ENCODE peak calls at places on chromosomes 13 and 19, in four cellular contexts. One of them, this sample, is unnamed.

GRCh38 chr19:30076751-30077670 is 135.0 kb downstream of the URI1 start:
- DNase-seq in RWPE1: no peak
- DNase-seq in bronchial epithelial cell: no peak
- DNase-seq in glutamatergic neuron: peak; percentile 9
- DNase-seq in this sample: no peak

GRCh38 chr13:107284168-107284567 is 716.2 kb upstream of the ARGLU1 start:
- DNase-seq in glutamatergic neuron: no peak
- DNase-seq in bronchial epithelial cell: peak; percentile 68
- DNase-seq in RWPE1: no peak
- DNase-seq in this sample: no peak

GRCh38 chr13:44004881-44005280 is 125.2 kb downstream of the LACC1 start:
- DNase-seq in bronchial epithelial cell: peak; percentile 80
- DNase-seq in RWPE1: peak; percentile 57
- DNase-seq in glutamatergic neuron: no peak
- DNase-seq in this sample: no peak

GRCh38 chr13:39945226-39945625 is 289.8 kb downstream of the COG6 start:
- DNase-seq in glutamatergic neuron: no peak
- DNase-seq in bronchial epithelial cell: peak; percentile 3
- DNase-seq in RWPE1: no peak
- DNase-seq in this sample: no peak

GRCh38 chr13:99605417-99606321 is 104.4 kb downstream of the TM9SF2 start:
- DNase-seq in bronchial epithelial cell: peak; percentile 49
- DNase-seq in RWPE1: peak; percentile 30
- DNase-seq in glutamatergic neuron: peak; percentile 44
- DNase-seq in this sample: peak; percentile 19

GRCh38 chr13:67143544-67144115 is 86.5 kb downstream of the PCDH9 start:
- DNase-seq in RWPE1: no peak
- DNase-seq in glutamatergic neuron: no peak
- DNase-seq in bronchial epithelial cell: no peak
- DNase-seq in this sample: no peak

GRCh38 chr19:47781590-47782318 is 3.3 kb downstream of the SELENOW start:
- DNase-seq in bronchial epithelial cell: peak; percentile 25
- DNase-seq in glutamatergic neuron: no peak
- DNase-seq in RWPE1: no peak
- DNase-seq in this sample: no peak

GRCh38 chr19:28329429-28329828 is 883.5 kb downstream of the UQCRFS1 start:
- DNase-seq in RWPE1: no peak
- DNase-seq in bronchial epithelial cell: no peak
- DNase-seq in glutamatergic neuron: no peak
- DNase-seq in this sample: no peak

GRCh38 chr13:46181799-46182490 is at the start of gene LCP1:
- DNase-seq in glutamatergic neuron: no peak
- DNase-seq in bronchial epithelial cell: no peak
- DNase-seq in RWPE1: no peak
- DNase-seq in this sample: no peak

GRCh38 chr19:33405491-33406461 is 32.3 kb downstream of the CEBPG start:
- DNase-seq in RWPE1: no peak
- DNase-seq in glutamatergic neuron: peak; percentile 15
- DNase-seq in bronchial epithelial cell: no peak
- DNase-seq in this sample: no peak

GRCh38 chr13:39959497-39959896 is 304.0 kb downstream of the COG6 start:
- DNase-seq in RWPE1: no peak
- DNase-seq in bronchial epithelial cell: no peak
- DNase-seq in glutamatergic neuron: no peak
- DNase-seq in this sample: no peak

GRCh38 chr13:41311607-41312500 is 787 bp downstream of the NAA16 start:
- DNase-seq in bronchial epithelial cell: peak; percentile 28
- DNase-seq in glutamatergic neuron: peak; percentile 50
- DNase-seq in RWPE1: peak; percentile 33
- DNase-seq in this sample: peak; percentile 19
- TF ChIP-seq CTCF in bronchial epithelial cell: no peak
- TF ChIP-seq CTCF in glutamatergic neuron: no peak
- TF ChIP-seq CTCF in RWPE1: no peak
- TF ChIP-seq CTCF in this sample: no peak

GRCh38 chr13:97254809-97255208 is 32.7 kb downstream of the MBNL2 start:
- DNase-seq in RWPE1: peak; percentile 85
- DNase-seq in glutamatergic neuron: no peak
- DNase-seq in bronchial epithelial cell: peak; percentile 96
- DNase-seq in this sample: no peak

GRCh38 chr13:97257228-97257755 is 35.2 kb downstream of the MBNL2 start:
- DNase-seq in glutamatergic neuron: no peak
- DNase-seq in bronchial epithelial cell: no peak
- DNase-seq in RWPE1: no peak
- DNase-seq in this sample: no peak

GRCh38 chr13:97253581-97254293 is 31.6 kb downstream of the MBNL2 start:
- DNase-seq in RWPE1: no peak
- DNase-seq in bronchial epithelial cell: no peak
- DNase-seq in glutamatergic neuron: no peak
- DNase-seq in this sample: no peak

GRCh38 chr13:97256343-97256783 is 34.2 kb downstream of the MBNL2 start:
- DNase-seq in bronchial epithelial cell: peak; percentile 95
- DNase-seq in RWPE1: peak; percentile 77
- DNase-seq in glutamatergic neuron: no peak
- DNase-seq in this sample: no peak

GRCh38 chr13:97255515-97255999 is 33.4 kb downstream of the MBNL2 start:
- DNase-seq in glutamatergic neuron: no peak
- DNase-seq in RWPE1: no peak
- DNase-seq in bronchial epithelial cell: no peak
- DNase-seq in this sample: no peak
- TF ChIP-seq CTCF in glutamatergic neuron: no peak
- TF ChIP-seq CTCF in RWPE1: no peak
- TF ChIP-seq CTCF in bronchial epithelial cell: no peak
- TF ChIP-seq CTCF in this sample: no peak

GRCh38 chr19:3850320-3850972 is 18.4 kb downstream of the ZFR2 start:
- DNase-seq in bronchial epithelial cell: no peak
- DNase-seq in glutamatergic neuron: no peak
- DNase-seq in RWPE1: no peak
- DNase-seq in this sample: no peak

GRCh38 chr19:3855321-3855720 is 13.5 kb downstream of the ZFR2 start:
- DNase-seq in RWPE1: peak; percentile 35
- DNase-seq in bronchial epithelial cell: no peak
- DNase-seq in glutamatergic neuron: no peak
- DNase-seq in this sample: no peak

GRCh38 chr19:3851254-3852176 is 17.3 kb downstream of the ZFR2 start:
- DNase-seq in bronchial epithelial cell: no peak
- DNase-seq in RWPE1: no peak
- DNase-seq in glutamatergic neuron: no peak
- DNase-seq in this sample: no peak

GRCh38 chr19:3852177-3852511 is 16.7 kb downstream of the ZFR2 start:
- DNase-seq in RWPE1: no peak
- DNase-seq in glutamatergic neuron: no peak
- DNase-seq in bronchial epithelial cell: no peak
- DNase-seq in this sample: no peak

DNA sequence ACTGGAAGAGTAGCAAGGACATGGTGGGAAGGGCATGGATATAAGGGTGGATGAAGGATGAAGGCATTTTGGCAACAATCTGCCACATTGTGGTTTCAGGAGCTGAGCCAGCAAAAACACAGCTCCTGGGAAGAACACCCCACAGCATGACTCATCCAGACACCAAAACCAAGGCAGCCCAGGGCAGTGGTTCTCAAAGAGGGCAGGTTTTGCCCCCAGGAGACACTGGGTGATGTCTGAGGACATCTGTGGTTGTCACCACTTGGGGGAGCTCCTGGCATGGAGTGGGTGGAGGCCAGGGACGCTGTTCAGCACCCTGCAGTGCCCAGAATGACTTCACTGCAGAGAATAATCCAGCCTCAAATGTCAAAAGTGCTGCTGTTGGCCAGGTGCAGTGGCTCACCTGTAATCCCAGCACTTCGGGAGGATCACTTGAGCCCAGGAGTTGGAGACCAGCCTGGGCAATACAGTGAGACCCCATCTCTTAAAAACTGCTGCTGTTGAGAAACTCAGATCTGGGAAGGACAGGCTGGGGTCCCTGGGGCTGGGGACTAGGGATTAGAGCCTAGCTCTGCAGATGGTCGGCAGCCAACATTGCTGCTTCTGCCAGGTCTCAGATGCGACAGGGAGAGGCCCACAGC is 16.1 kb downstream of the ZFR2 start:
- DNase-seq in glutamatergic neuron: no peak
- DNase-seq in bronchial epithelial cell: peak; percentile 59
- DNase-seq in RWPE1: peak; percentile 92
- DNase-seq in this sample: no peak
- TF ChIP-seq CTCF in glutamatergic neuron: no peak
- TF ChIP-seq CTCF in bronchial epithelial cell: peak; percentile 32
- TF ChIP-seq CTCF in RWPE1: peak; percentile 32
- TF ChIP-seq CTCF in this sample: no peak

GRCh38 chr13:83943530-83944279 is 61.4 kb upstream of the SLITRK1 start:
- DNase-seq in bronchial epithelial cell: no peak
- DNase-seq in RWPE1: no peak
- DNase-seq in glutamatergic neuron: no peak
- DNase-seq in this sample: no peak
- TF ChIP-seq CTCF in bronchial epithelial cell: no peak
- TF ChIP-seq CTCF in RWPE1: no peak
- TF ChIP-seq CTCF in glutamatergic neuron: no peak
- TF ChIP-seq CTCF in this sample: no peak

GRCh38 chr19:13095393-13095784 is 7.3 kb downstream of the LYL1 start:
- DNase-seq in bronchial epithelial cell: no peak
- DNase-seq in glutamatergic neuron: peak; percentile 59
- DNase-seq in RWPE1: no peak
- DNase-seq in this sample: no peak

GRCh38 chr19:13094771-13095392 is 7.8 kb downstream of the LYL1 start:
- DNase-seq in glutamatergic neuron: peak; percentile 53
- DNase-seq in bronchial epithelial cell: no peak
- DNase-seq in RWPE1: no peak
- DNase-seq in this sample: no peak

GRCh38 chr19:13096968-13097330 is 5.7 kb downstream of the LYL1 start:
- DNase-seq in glutamatergic neuron: no peak
- DNase-seq in RWPE1: no peak
- DNase-seq in bronchial epithelial cell: no peak
- DNase-seq in this sample: no peak

GRCh38 chr19:13097331-13098258 is 5.1 kb downstream of the LYL1 start:
- DNase-seq in RWPE1: no peak
- DNase-seq in glutamatergic neuron: peak; percentile 58
- DNase-seq in bronchial epithelial cell: no peak
- DNase-seq in this sample: no peak

DNA sequence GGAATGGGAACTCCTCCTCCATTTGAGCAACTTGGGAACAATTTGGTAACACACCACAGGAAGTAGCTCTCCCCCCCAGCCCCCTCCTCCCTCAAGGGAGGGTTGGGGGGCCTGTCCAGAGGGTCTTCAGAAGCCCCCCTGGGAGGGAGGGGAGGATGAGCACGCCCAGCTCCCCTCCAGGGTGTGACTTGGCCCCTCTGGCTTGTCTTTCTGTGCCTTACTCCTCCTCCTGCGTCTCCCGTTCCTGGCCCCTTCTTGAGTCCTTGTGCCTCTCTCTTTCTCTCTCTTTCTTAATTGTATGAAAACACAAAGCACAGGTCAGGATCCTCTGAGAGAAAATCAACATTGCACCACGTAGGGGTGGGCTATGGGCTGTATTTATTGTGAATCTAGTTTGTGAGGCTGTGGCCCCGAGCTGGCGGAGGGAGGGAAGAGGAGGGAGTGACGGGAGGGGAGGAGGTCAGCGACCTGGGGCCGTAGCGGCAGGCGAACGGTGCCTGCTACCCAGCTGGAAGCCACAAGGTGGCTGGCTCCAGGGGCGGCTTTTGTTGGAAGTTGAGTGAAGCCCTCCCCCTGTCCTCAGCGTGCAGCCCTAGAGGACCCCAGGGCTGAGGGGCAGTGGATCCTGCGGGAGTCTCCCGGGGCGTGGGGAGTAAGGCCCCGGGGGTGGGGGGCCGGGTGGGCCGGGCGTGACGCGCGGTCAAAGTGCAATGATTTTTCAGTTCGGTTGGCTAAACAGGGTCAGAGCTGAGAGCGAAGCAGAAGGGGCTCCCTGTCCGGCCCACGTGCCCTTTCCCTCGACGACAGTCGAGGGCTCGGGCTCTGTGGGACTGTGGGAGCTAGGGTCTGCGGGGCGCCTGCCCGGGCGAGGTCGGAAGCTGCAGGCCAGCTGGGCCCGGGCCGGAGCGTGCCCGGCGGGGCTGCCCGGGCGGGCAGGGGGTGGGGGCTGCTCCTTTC is 6.4 kb downstream of the LYL1 start:
- DNase-seq in bronchial epithelial cell: no peak
- DNase-seq in RWPE1: no peak
- DNase-seq in glutamatergic neuron: peak; percentile 86
- DNase-seq in this sample: peak; percentile 49
- TF ChIP-seq CTCF in bronchial epithelial cell: peak; percentile 19
- TF ChIP-seq CTCF in RWPE1: no peak
- TF ChIP-seq CTCF in glutamatergic neuron: peak; percentile 61
- TF ChIP-seq CTCF in this sample: peak; percentile 54

DNA sequence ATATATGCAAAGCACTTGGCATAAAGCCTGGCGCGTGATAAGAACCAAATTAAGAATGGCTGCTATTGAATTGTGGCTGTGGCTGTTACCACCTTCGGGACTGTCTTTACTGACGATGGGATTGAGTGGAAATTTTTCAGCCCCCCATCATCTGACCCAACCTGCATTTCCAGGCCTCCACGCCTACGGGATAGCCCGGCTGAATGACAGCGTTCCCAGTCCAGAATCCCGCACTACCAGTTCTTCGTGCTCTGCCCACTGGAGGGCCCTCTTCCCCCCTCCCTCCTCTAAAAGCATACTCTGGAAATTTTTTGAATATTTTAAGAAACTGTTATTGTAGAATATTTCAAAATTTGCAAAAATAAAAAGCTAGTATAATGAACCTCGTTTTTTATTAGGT is 11.0 kb downstream of the KRTDAP start:
- DNase-seq in RWPE1: no peak
- DNase-seq in glutamatergic neuron: no peak
- DNase-seq in bronchial epithelial cell: no peak
- DNase-seq in this sample: no peak
- TF ChIP-seq CTCF in RWPE1: no peak
- TF ChIP-seq CTCF in glutamatergic neuron: no peak
- TF ChIP-seq CTCF in bronchial epithelial cell: peak; percentile 25
- TF ChIP-seq CTCF in this sample: peak; percentile 34

GRCh38 chr19:49638360-49638759 is 1.6 kb downstream of the RRAS start:
- DNase-seq in bronchial epithelial cell: peak; percentile 24
- DNase-seq in RWPE1: no peak
- DNase-seq in glutamatergic neuron: no peak
- DNase-seq in this sample: no peak

GRCh38 chr19:49632576-49632975 is 7.4 kb downstream of the RRAS start:
- DNase-seq in glutamatergic neuron: no peak
- DNase-seq in RWPE1: no peak
- DNase-seq in bronchial epithelial cell: no peak
- DNase-seq in this sample: no peak

GRCh38 chr19:49636230-49636932 is 3.6 kb downstream of the RRAS start:
- DNase-seq in glutamatergic neuron: no peak
- DNase-seq in bronchial epithelial cell: no peak
- DNase-seq in RWPE1: no peak
- DNase-seq in this sample: no peak

GRCh38 chr19:49637865-49638350 is 2.0 kb downstream of the RRAS start:
- DNase-seq in RWPE1: peak; percentile 72
- DNase-seq in bronchial epithelial cell: peak; percentile 74
- DNase-seq in glutamatergic neuron: peak; percentile 60
- DNase-seq in this sample: no peak

GRCh38 chr19:49635530-49636229 is 4.3 kb downstream of the RRAS start:
- DNase-seq in bronchial epithelial cell: no peak
- DNase-seq in glutamatergic neuron: no peak
- DNase-seq in RWPE1: no peak
- DNase-seq in this sample: no peak
- TF ChIP-seq CTCF in bronchial epithelial cell: no peak
- TF ChIP-seq CTCF in glutamatergic neuron: no peak
- TF ChIP-seq CTCF in RWPE1: no peak
- TF ChIP-seq CTCF in this sample: no peak